ENCODE peak calls at places on chromosomes 11 and 22, in seven cellular contexts. O is fibroblast of villous mesenchyme, J is mammary epithelial cell, Y is testis, E is fibroblast of mammary gland, T is HL-60, D is bronchial epithelial cell. P is an unnamed sample.
A peak's percentile ranks its signal among the peaks of the same experiment; 100 is the strongest.

GRCh38 chr22:37186228-37186996 is 1.6 kb downstream of the C1QTNF6 start:
- DNase-seq in Y (no peak), O (peak; percentile 87), J (peak; percentile 68), T (peak; percentile 25), E (peak; percentile 89), D (peak; percentile 67), P (peak; percentile 7)

GRCh38 chr22:36222887-36223450 is 16.4 kb downstream of the APOL2 start:
- DNase-seq in D (no peak), J (no peak), O (no peak), Y (no peak), E (no peak), T (no peak), P (no peak)

GRCh38 chr22:20786536-20786979 is 12.6 kb downstream of the SERPIND1 start:
- DNase-seq in T (no peak), E (no peak), O (no peak), J (no peak), Y (no peak), D (no peak), P (no peak)

GRCh38 chr22:36180038-36180880 is 19.7 kb upstream of the APOL3 start:
- DNase-seq in E (peak; percentile 63), O (peak; percentile 77), Y (peak; percentile 93), D (peak; percentile 37), T (peak; percentile 64), J (peak; percentile 35), P (peak; percentile 86)

GRCh38 chr11:66323684-66324083 is 6.8 kb upstream of the CD248 start:
- DNase-seq in J (no peak), T (no peak), O (no peak), E (no peak), D (no peak), Y (no peak), P (no peak)

GRCh38 chr11:76794371-76795284 is 11.5 kb downstream of the TSKU start:
- DNase-seq in Y (no peak), E (no peak), T (no peak), D (no peak), O (no peak), J (no peak), P (no peak)

GRCh38 chr11:34680918-34681554 is 60.1 kb downstream of the EHF start:
- DNase-seq in Y (no peak), T (no peak), O (peak; percentile 24), E (peak; percentile 74), D (peak; percentile 94), J (peak; percentile 90), P (no peak)

GRCh38 chr22:42284230-42284591 is 13.8 kb upstream of the TCF20 start:
- DNase-seq in O (no peak), T (no peak), J (no peak), E (no peak), D (no peak), Y (no peak), P (no peak)

GRCh38 chr11:1072116-1072820 is 2.4 kb upstream of the MUC2 start:
- DNase-seq in O (peak; percentile 72), T (no peak), Y (no peak), E (peak; percentile 34), D (peak; percentile 44), J (no peak), P (peak; percentile 35)

GRCh38 chr11:86740628-86741488 is 59.5 kb upstream of the PRSS23 start:
- DNase-seq in D (peak; percentile 96), J (peak; percentile 88), E (peak; percentile 97), O (peak; percentile 95), T (no peak), Y (peak; percentile 54), P (peak; percentile 26)

GRCh38 chr11:35158371-35159081 is 19.6 kb downstream of the CD44 start:
- DNase-seq in T (no peak), O (peak; percentile 85), Y (peak; percentile 35), J (peak; percentile 67), D (peak; percentile 96), E (peak; percentile 76), P (peak; percentile 56)

GRCh38 chr11:81989093-81989492 is 744.6 kb downstream of the FAM181B start:
- DNase-seq in O (peak; percentile 1), E (peak; percentile 42), J (peak; percentile 64), Y (peak; percentile 34), D (peak; percentile 77), T (no peak), P (no peak)

GRCh38 chr11:118956094-118956846 is at the start of gene UPK2:
- DNase-seq in Y (peak; percentile 91), D (peak; percentile 68), J (peak; percentile 72), O (peak; percentile 78), T (peak; percentile 84), E (peak; percentile 73), P (peak; percentile 88)

GRCh38 chr11:116458546-116458945 is 314.2 kb downstream of the BUD13 start:
- DNase-seq in T (no peak), Y (no peak), E (no peak), O (no peak), D (no peak), J (no peak), P (no peak)

GRCh38 chr22:22219140-22219996 is 25.2 kb upstream of the VPREB1 start:
- DNase-seq in J (no peak), T (no peak), D (no peak), O (no peak), E (no peak), Y (no peak), P (no peak)

GRCh38 chr11:44728491-44728910 is 1.7 kb downstream of the TSPAN18 start:
- DNase-seq in E (no peak), J (no peak), T (no peak), O (no peak), D (no peak), Y (no peak), P (no peak)

GRCh38 chr11:44729718-44730117 is 3.0 kb downstream of the TSPAN18 start:
- DNase-seq in Y (no peak), O (no peak), T (no peak), E (no peak), J (peak; percentile 4), D (peak; percentile 27), P (no peak)

GRCh38 chr11:44727373-44728084 is 767 bp downstream of the TSPAN18 start:
- DNase-seq in T (peak; percentile 45), Y (peak; percentile 89), E (peak; percentile 52), O (peak; percentile 75), D (peak; percentile 35), J (peak; percentile 35), P (peak; percentile 85)

GRCh38 chr11:44728085-44728410 is 1.3 kb downstream of the TSPAN18 start:
- DNase-seq in T (no peak), Y (no peak), D (no peak), J (no peak), O (no peak), E (no peak), P (no peak)

GRCh38 chr11:44729065-44729464 is 2.3 kb downstream of the TSPAN18 start:
- DNase-seq in E (no peak), D (no peak), O (no peak), Y (no peak), J (no peak), T (no peak), P (no peak)
- H3K4me3 ChIP-seq in E (no peak overlapping the region), D (no peak overlapping the region), O (no peak overlapping the region), Y (no peak overlapping the region), J (no peak overlapping the region), T (no peak overlapping the region), P (no peak overlapping the region)

DNA sequence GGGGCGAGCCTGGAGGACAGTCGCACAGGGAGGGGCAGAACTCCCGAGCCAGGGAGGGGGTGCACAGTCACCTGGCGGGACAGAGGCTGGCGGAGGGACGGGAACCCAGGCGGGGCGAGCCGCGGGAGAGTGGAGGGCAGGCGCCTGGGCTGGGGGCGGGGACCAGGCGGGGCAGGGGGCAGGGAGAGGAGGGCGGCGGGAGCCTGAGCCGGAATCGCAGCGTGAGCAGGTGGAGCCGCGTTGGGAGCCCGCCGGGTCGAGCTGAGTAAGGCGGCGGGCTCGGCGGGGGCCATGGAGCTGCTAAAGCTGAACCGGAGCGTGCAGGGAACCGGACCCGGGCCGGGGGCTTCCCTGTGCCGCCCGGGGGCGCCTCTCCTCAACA is at the start of gene CCKBR:
- DNase-seq in E (no peak), Y (no peak), O (no peak), J (no peak), D (no peak), T (no peak), P (no peak)
- H3K4me3 ChIP-seq in E (no peak within 1 kb of the TSS), Y (peak within 1 kb of the TSS; percentile 42), O (peak within 1 kb of the TSS; percentile 31), J (peak within 1 kb of the TSS; percentile 19), D (no peak within 1 kb of the TSS), T (peak within 1 kb of the TSS; percentile 9), P (peak within 1 kb of the TSS; percentile 59)

GRCh38 chr22:39598017-39598965 is 27.7 kb downstream of the CACNA1I start:
- DNase-seq in J (peak; percentile 43), O (no peak), D (peak; percentile 37), Y (peak; percentile 69), E (no peak), T (peak; percentile 9), P (peak; percentile 60)
- H3K4me3 ChIP-seq in J (no peak overlapping the region), O (no peak overlapping the region), D (no peak overlapping the region), Y (no peak overlapping the region), E (no peak overlapping the region), T (no peak overlapping the region), P (no peak overlapping the region)

GRCh38 chr11:122098223-122098980 is 17.6 kb downstream of the BLID start:
- DNase-seq in Y (no peak), J (no peak), E (no peak), O (no peak), T (no peak), D (peak; percentile 15), P (no peak)
- H3K4me3 ChIP-seq in Y (peak overlapping the region; percentile 70), J (peak overlapping the region; percentile 52), E (peak overlapping the region; percentile 88), O (peak overlapping the region; percentile 69), T (no peak overlapping the region), D (peak overlapping the region; percentile 5), P (peak overlapping the region; percentile 76)